ENCODE peak calls at places on chromosomes 1 and 21, in four cellular contexts. F is lower lobe of right lung; Y is stimulated activated CD8-positive, alpha-beta memory T cell treated with anti-CD3 and anti-CD28 coated beads, Interleukin-4, amount 100 ng/mL, for 4 hours; O is NCI-H1105 treated with DMSO at 0.1 percent for 48 hours. N is an unnamed sample.

GRCh38 chr1:37420461-37420860 is 53.9 kb upstream of the ZC3H12A start:
- DNase-seq in F (no peak), O (no peak), Y (no peak), N (no peak)

GRCh38 chr1:185409763-185410528 is 92.9 kb upstream of the IVNS1ABP start:
- DNase-seq in F (no peak), O (no peak), Y (no peak), N (no peak)

GRCh38 chr1:13487143-13487868 is 26.5 kb downstream of the LRRC38 start:
- DNase-seq in O (no peak), F (no peak), Y (no peak), N (no peak)

GRCh38 chr1:87644500-87645245 is 316.0 kb downstream of the LMO4 start:
- DNase-seq in O (peak; percentile 59), F (no peak), Y (no peak), N (no peak)

GRCh38 chr21:43922949-43923348 is 57.9 kb downstream of the AGPAT3 start:
- DNase-seq in F (peak; percentile 23), Y (no peak), O (no peak), N (no peak)

GRCh38 chr1:65069186-65069585 is 78.8 kb upstream of the AK4 start:
- DNase-seq in F (peak; percentile 62), Y (peak; percentile 23), O (no peak), N (no peak)

GRCh38 chr1:44276006-44276405 is 62.7 kb downstream of the DMAP1 start:
- DNase-seq in O (peak; percentile 20), Y (no peak), F (no peak), N (no peak)

GRCh38 chr1:55579332-55579996 is 364.3 kb upstream of the USP24 start:
- DNase-seq in Y (no peak), F (no peak), O (no peak), N (no peak)

GRCh38 chr1:103905363-103905762 is 155.7 kb downstream of the AMY1C start:
- DNase-seq in F (no peak), Y (no peak), O (no peak), N (no peak)

GRCh38 chr1:184910596-184910995 is 63.7 kb downstream of the NIBAN1 start:
- DNase-seq in F (no peak), O (no peak), Y (no peak), N (no peak)

GRCh38 chr1:180815188-180815587 is 97.5 kb upstream of the KIAA1614 start:
- DNase-seq in Y (no peak), O (peak; percentile 81), F (no peak), N (no peak)

GRCh38 chr1:195530961-195531360 is 1077.3 kb downstream of the KCNT2 start:
- DNase-seq in Y (no peak), F (no peak), O (no peak), N (no peak)

GRCh38 chr21:26732442-26733221 is 112.6 kb downstream of the ADAMTS1 start:
- DNase-seq in O (no peak), Y (no peak), F (peak; percentile 49), N (peak; percentile 61)